ENCODE peak calls at places on chromosomes 4 and X, in seven cellular contexts. D, Z, L, M, I, A and U are unnamed samples.

GRCh38 chr4:1368421-1369090 is 21.5 kb downstream of the UVSSA start:
- DNase-seq in D (no peak), Z (no peak), L (peak), M (peak), I (no peak), A (peak), U (no peak)

GRCh38 chr4:130985371-130985770 is 1889.4 kb downstream of the C4orf33 start:
- DNase-seq in D (peak), Z (no peak), L (no peak), M (no peak), I (no peak), A (no peak), U (no peak)

GRCh38 chrX:101337776-101338271 is 10.7 kb downstream of the TIMM8A start:
- DNase-seq in D (no peak), Z (no peak), L (no peak), M (no peak), I (no peak), A (no peak), U (no peak)

GRCh38 chr4:108433832-108434231 is 186.5 kb upstream of the RPL34 start:
- DNase-seq in D (no peak), Z (no peak), L (no peak), M (no peak), I (peak), A (no peak), U (peak)

GRCh38 chr4:125191252-125191651 is 123.5 kb upstream of the FAT4 start:
- DNase-seq in D (no peak), Z (no peak), L (no peak), M (no peak), I (peak), A (no peak), U (no peak)

GRCh38 chr4:44916406-44916805 is 190.1 kb upstream of the GNPDA2 start:
- DNase-seq in D (no peak), Z (no peak), L (no peak), M (no peak), I (no peak), A (no peak), U (no peak)

GRCh38 chr4:896216-896615 is 35.9 kb downstream of the GAK start:
- DNase-seq in D (no peak), Z (no peak), L (peak), M (no peak), I (no peak), A (no peak), U (no peak)

GRCh38 chrX:71650333-71650969 is 16.9 kb upstream of the LOC101059915 start:
- DNase-seq in D (no peak), Z (peak), L (no peak), M (no peak), I (no peak), A (no peak), U (no peak)

GRCh38 chr4:173139561-173139960 is 29.1 kb upstream of the GALNT7 start:
- DNase-seq in D (no peak), Z (no peak), L (no peak), M (no peak), I (no peak), A (no peak), U (no peak)

GRCh38 chr4:140168474-140168873 is 14.5 kb upstream of the MAML3 start:
- DNase-seq in D (peak), Z (no peak), L (no peak), M (no peak), I (peak), A (no peak), U (no peak)

GRCh38 chr4:112823141-112823540 is 186.2 kb downstream of the LARP7 start:
- DNase-seq in D (no peak), Z (no peak), L (no peak), M (no peak), I (no peak), A (no peak), U (no peak)

GRCh38 chr4:56505269-56506109 is at the start of gene ARL9:
- DNase-seq in D (peak), Z (no peak), L (peak), M (peak), I (peak), A (peak), U (no peak)

GRCh38 chr4:41873380-41874295 is 61.6 kb upstream of the TMEM33 start:
- DNase-seq in D (peak), Z (no peak), L (peak), M (no peak), I (no peak), A (no peak), U (no peak)

GRCh38 chrX:5122181-5122678 is 1106.4 kb downstream of the NLGN4X start:
- DNase-seq in D (no peak), Z (no peak), L (no peak), M (no peak), I (no peak), A (no peak), U (no peak)

GRCh38 chrX:111519215-111519614 is 7.8 kb downstream of the SERTM2 start:
- DNase-seq in D (peak), Z (no peak), L (no peak), M (no peak), I (peak), A (no peak), U (peak)

GRCh38 chrX:108362026-108362425 is 76.2 kb downstream of the COL4A6 start:
- DNase-seq in D (no peak), Z (no peak), L (no peak), M (no peak), I (no peak), A (no peak), U (no peak)

GRCh38 chrX:108361316-108361715 is 76.9 kb downstream of the COL4A6 start:
- DNase-seq in D (no peak), Z (no peak), L (no peak), M (no peak), I (peak), A (no peak), U (no peak)

GRCh38 chrX:108359811-108360602 is 78.2 kb downstream of the COL4A6 start:
- DNase-seq in D (no peak), Z (no peak), L (no peak), M (no peak), I (peak), A (no peak), U (no peak)
- H3K4me3 ChIP-seq in D (no peak), Z (no peak), L (no peak), M (no peak), I (no peak), A (no peak), U (no peak)

GRCh38 chrX:94635003-94635402 is 961.0 kb downstream of the FAM133A start:
- DNase-seq in D (no peak), Z (no peak), L (no peak), M (no peak), I (no peak), A (no peak), U (no peak)
- H3K4me3 ChIP-seq in D (no peak), Z (no peak), L (no peak), M (no peak), I (no peak), A (no peak), U (no peak)

GRCh38 chrX:140432328-140433025 is 72.4 kb downstream of the SOX3 start:
- DNase-seq in D (no peak), Z (no peak), L (no peak), M (no peak), I (peak), A (peak), U (no peak)
- H3K4me3 ChIP-seq in D (no peak), Z (no peak), L (no peak), M (no peak), I (no peak), A (no peak), U (no peak)

DNA sequence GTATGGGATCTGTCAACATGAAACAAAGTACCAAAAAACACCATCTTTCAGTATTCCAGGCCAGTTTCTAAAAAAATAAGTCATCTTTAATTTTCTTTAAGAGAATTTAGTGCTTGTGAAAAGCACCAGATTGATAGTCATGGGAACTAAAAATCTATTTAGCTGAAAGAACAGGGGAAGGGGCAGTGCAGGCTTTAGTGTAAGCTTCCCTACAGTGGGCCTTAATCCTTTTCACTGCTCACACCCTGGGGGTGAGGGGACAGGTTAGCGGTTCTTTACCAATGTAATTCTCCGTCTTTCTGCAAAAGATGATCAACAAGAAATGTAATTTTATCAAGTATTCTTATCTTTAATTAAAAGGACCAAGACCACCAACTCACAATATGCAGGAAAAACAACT is 47.1 kb downstream of the CHIC2 start:
- DNase-seq in D (peak), Z (no peak), L (no peak), M (no peak), I (no peak), A (no peak), U (no peak)
- H3K4me3 ChIP-seq in D (no peak), Z (peak), L (no peak), M (no peak), I (no peak), A (no peak), U (no peak)

GRCh38 chr4:76216975-76217814 is 3.6 kb upstream of the SCARB2 start:
- DNase-seq in D (no peak), Z (no peak), L (no peak), M (no peak), I (no peak), A (no peak), U (no peak)

GRCh38 chr4:76216521-76216920 is 2.9 kb upstream of the SCARB2 start:
- DNase-seq in D (no peak), Z (no peak), L (no peak), M (no peak), I (no peak), A (no peak), U (no peak)

GRCh38 chr4:76213415-76214268 is at the start of gene SCARB2:
- DNase-seq in D (peak), Z (no peak), L (peak), M (peak), I (peak), A (peak), U (peak)

GRCh38 chr4:76214269-76214628 is 625 bp upstream of the SCARB2 start:
- DNase-seq in D (peak), Z (no peak), L (no peak), M (no peak), I (no peak), A (no peak), U (no peak)

DNA sequence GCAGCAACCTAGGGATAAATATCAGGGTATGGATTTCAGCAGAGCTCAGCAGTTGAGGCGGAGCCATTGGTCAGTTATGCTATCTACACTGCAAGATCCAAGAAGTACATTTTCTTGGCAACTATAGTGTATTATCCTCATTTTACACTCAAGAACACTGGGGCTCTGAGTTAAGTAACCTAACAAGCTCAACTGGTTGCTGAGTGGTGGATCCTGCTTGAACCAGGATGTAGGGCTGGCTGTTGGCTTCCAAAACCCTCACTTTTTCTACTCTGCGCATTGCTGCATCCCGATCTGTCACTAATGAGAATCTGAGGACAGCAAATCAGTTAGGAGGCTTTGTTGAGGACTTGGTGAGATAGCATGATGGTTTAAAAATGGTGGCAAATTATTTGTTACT is 1.5 kb upstream of the SCARB2 start:
- DNase-seq in D (no peak), Z (no peak), L (no peak), M (no peak), I (no peak), A (no peak), U (no peak)
- H3K4me3 ChIP-seq in D (no peak), Z (no peak), L (no peak), M (peak), I (no peak), A (no peak), U (no peak)

DNA sequence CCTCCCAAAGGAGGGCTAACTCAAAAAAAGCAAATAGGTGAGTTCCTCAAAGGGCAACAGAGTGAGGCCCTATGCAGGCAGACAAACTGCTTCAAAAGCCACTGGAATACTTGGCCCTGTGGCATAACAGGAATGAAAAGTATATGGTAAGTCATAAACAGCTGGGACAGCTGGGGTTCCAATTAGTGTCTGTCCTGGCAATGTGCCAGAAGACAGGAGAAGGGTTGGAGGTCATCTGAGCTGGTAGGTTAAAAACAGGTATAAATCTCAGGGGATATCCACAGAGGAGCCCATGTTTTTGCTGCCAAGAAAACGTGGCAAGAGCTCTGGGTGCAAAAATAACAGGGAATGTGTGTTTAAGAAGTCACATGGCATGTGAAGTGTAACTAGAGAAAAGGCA is 111.6 kb downstream of the APOOL start:
- DNase-seq in D (no peak), Z (no peak), L (no peak), M (no peak), I (no peak), A (no peak), U (no peak)
- H3K4me3 ChIP-seq in D (no peak), Z (no peak), L (no peak), M (no peak), I (no peak), A (no peak), U (no peak)

GRCh38 chrX:38632516-38632915 is 71.2 kb downstream of the TSPAN7 start:
- DNase-seq in D (no peak), Z (no peak), L (no peak), M (no peak), I (no peak), A (no peak), U (no peak)
- H3K4me3 ChIP-seq in D (no peak), Z (no peak), L (no peak), M (no peak), I (no peak), A (no peak), U (no peak)

GRCh38 chrX:40729923-40730584 is 5.3 kb downstream of the MED14 start:
- DNase-seq in D (no peak), Z (no peak), L (no peak), M (no peak), I (no peak), A (no peak), U (no peak)
- H3K4me3 ChIP-seq in D (no peak), Z (no peak), L (no peak), M (no peak), I (no peak), A (no peak), U (no peak)